ENCODE peak calls at places on chromosomes 16 and 17, in six cellular contexts. M is cardiac fibroblast, U is left lung, Q is dorsolateral prefrontal cortex, N is pancreas, G is thoracic aorta. H is an unnamed sample.
A peak's percentile ranks its signal among the peaks of the same experiment; 100 is the strongest.

GRCh38 chr17:78990349-78991016 is 10.8 kb upstream of the LGALS3BP start:
- DNase-seq in M (no peak), U (peak; percentile 80), Q (no peak), N (peak; percentile 58), G (no peak), H (peak; percentile 31)

GRCh38 chr17:15479697-15480096 is 12.3 kb upstream of the CDRT4 start:
- DNase-seq in M (no peak), U (no peak), Q (no peak), N (no peak), G (no peak), H (no peak)

GRCh38 chr16:86669937-86670772 is 91.8 kb downstream of the FOXL1 start:
- DNase-seq in M (peak; percentile 42), U (no peak), Q (no peak), N (no peak), G (no peak), H (no peak)

GRCh38 chr17:13865650-13866049 is 203.7 kb upstream of the COX10 start:
- DNase-seq in M (no peak), U (no peak), Q (no peak), N (no peak), G (no peak), H (no peak)

GRCh38 chr16:19980866-19981265 is 92.8 kb downstream of the GPR139 start:
- DNase-seq in M (peak; percentile 2), U (no peak), Q (no peak), N (no peak), G (no peak), H (peak; percentile 9)

GRCh38 chr17:51608251-51608933 is 348.0 kb downstream of the UTP18 start:
- DNase-seq in M (no peak), U (no peak), Q (no peak), N (no peak), G (no peak), H (no peak)

GRCh38 chr16:3058173-3059030 is 7.0 kb upstream of the IL32 start:
- DNase-seq in M (peak; percentile 43), U (peak; percentile 89), Q (peak; percentile 34), N (peak; percentile 77), G (no peak), H (peak; percentile 84)

GRCh38 chr16:84839054-84839453 is 19.3 kb downstream of the CRISPLD2 start:
- DNase-seq in M (peak; percentile 73), U (peak; percentile 30), Q (no peak), N (no peak), G (no peak), H (no peak)

GRCh38 chr17:82333279-82334171 is at the start of gene SECTM1:
- DNase-seq in M (peak; percentile 38), U (peak; percentile 90), Q (no peak), N (peak; percentile 73), G (no peak), H (peak; percentile 67)

GRCh38 chr17:77444653-77445029 is 303.9 kb downstream of the SEC14L1 start:
- DNase-seq in M (peak; percentile 54), U (no peak), Q (no peak), N (no peak), G (no peak), H (peak; percentile 49)

GRCh38 chr16:22897184-22897583 is 83.2 kb downstream of the HS3ST2 start:
- DNase-seq in M (no peak), U (no peak), Q (no peak), N (no peak), G (no peak), H (no peak)

GRCh38 chr16:1335211-1335971 is 1.9 kb downstream of the BAIAP3 start:
- DNase-seq in M (no peak), U (no peak), Q (peak; percentile 24), N (no peak), G (no peak), H (no peak)

GRCh38 chr16:1335996-1336395 is 2.6 kb downstream of the BAIAP3 start:
- DNase-seq in M (no peak), U (no peak), Q (peak; percentile 36), N (no peak), G (no peak), H (no peak)

GRCh38 chr16:1333854-1334719 is 642 bp downstream of the BAIAP3 start:
- DNase-seq in M (no peak), U (no peak), Q (no peak), N (no peak), G (no peak), H (no peak)

GRCh38 chr16:1333149-1333812 is at the start of gene BAIAP3:
- DNase-seq in M (peak; percentile 29), U (no peak), Q (peak; percentile 45), N (peak; percentile 86), G (no peak), H (no peak)

GRCh38 chr16:1334739-1335138 is 1.3 kb downstream of the BAIAP3 start:
- DNase-seq in M (no peak), U (no peak), Q (no peak), N (no peak), G (no peak), H (no peak)
- TF ChIP-seq CTCF in M (no peak), U (no peak), Q (no peak), N (no peak), G (no peak), H (no peak)

DNA sequence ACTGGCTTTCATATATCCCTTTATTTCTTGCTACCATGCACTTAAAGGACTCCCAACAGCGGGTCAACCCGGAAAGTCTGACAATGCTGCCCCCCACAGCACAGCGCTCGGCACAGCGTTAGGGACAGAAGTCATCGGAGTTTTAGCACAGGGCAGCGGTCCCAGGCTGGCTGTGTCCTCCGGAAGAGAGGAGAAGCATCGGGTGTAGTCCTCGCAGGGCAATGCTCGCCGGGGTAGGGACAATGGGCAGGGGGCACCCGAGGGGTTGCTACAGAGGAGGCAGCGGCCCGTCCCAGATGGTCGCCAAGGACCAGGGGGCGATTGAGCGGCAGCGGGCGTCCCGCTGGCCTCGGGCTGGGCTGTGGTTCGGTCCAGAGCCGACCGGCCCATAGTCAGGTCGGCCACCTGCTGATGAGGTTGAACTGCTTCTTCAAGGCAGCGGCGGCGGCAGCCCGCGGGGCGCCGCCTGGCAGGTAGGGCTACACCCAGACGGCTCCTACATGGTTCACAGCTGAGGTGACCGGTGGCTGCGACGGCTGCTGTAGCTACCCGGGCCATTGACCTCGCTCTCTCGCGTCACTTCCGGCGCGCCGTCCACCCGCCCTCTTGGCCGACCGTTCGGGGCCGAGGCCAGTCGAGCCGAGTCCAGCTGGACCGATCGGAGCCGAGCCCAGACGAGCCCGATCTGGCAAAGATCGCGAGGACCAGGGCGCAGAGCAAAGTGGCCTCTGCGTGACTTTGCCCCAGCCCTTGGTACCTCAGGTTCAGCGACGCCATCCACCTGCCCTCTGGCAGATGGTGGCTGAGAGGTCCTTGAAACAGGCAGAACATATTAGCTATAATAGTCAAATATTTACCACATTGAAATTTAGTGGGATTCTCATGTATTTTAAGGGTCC is 4.7 kb upstream of the LCMT1 start:
- DNase-seq in M (peak; percentile 86), U (peak; percentile 100), Q (peak; percentile 97), N (peak; percentile 99), G (peak; percentile 82), H (peak; percentile 97)
- TF ChIP-seq CTCF in M (no peak), U (no peak), Q (no peak), N (no peak), G (no peak), H (no peak)

GRCh38 chr17:68587847-68588246 is 13.3 kb downstream of the FAM20A start:
- DNase-seq in M (peak; percentile 66), U (no peak), Q (no peak), N (no peak), G (no peak), H (no peak)
- TF ChIP-seq CTCF in M (no peak), U (no peak), Q (no peak), N (no peak), G (no peak), H (no peak)

DNA sequence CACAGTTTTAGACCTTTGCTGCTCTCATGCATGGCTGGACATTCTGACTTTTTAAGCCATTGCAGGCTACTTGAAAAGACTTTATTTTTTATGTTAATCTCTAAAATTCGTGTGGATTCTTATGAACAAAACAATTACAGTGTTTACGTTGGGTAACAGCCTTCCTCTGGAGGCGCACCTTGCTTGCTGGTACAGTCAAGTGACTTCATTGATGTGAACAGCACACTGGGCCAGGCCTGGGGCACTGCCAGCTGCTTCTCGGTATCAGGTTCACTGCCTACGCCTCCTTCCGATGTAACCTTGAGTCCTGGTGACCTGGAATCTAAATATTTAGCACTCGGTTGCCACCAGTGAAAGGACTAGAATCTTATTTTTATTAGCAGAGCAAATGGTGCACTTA is 27.8 kb downstream of the MARCHF10 start:
- DNase-seq in M (no peak), U (peak; percentile 86), Q (no peak), N (peak; percentile 77), G (peak; percentile 19), H (no peak)
- TF ChIP-seq CTCF in M (no peak), U (no peak), Q (no peak), N (no peak), G (no peak), H (no peak)

GRCh38 chr17:64015447-64015846 is 5.0 kb downstream of the ICAM2 start:
- DNase-seq in M (no peak), U (no peak), Q (no peak), N (no peak), G (no peak), H (no peak)

GRCh38 chr17:64016248-64016784 is 4.1 kb downstream of the ICAM2 start:
- DNase-seq in M (no peak), U (no peak), Q (no peak), N (no peak), G (no peak), H (no peak)

GRCh38 chr17:64016974-64017373 is 3.5 kb downstream of the ICAM2 start:
- DNase-seq in M (no peak), U (no peak), Q (no peak), N (no peak), G (no peak), H (no peak)

GRCh38 chr17:64019486-64020067 is 856 bp downstream of the ICAM2 start:
- DNase-seq in M (no peak), U (no peak), Q (no peak), N (no peak), G (no peak), H (no peak)

GRCh38 chr17:64017381-64017980 is 3.0 kb downstream of the ICAM2 start:
- DNase-seq in M (no peak), U (no peak), Q (no peak), N (no peak), G (no peak), H (no peak)
- TF ChIP-seq CTCF in M (peak; percentile 38), U (no peak), Q (peak; percentile 39), N (no peak), G (peak; percentile 17), H (no peak)